ENCODE peak calls at places on chromosomes 12 and 14, in six cellular contexts. L, Y, X, W, A and F are unnamed samples.

GRCh38 chr14:36346052-36346451 is 25.6 kb upstream of the MBIP start:
- DNase-seq in L (no peak), Y (no peak), X (no peak), W (no peak), A (no peak), F (no peak)

GRCh38 chr12:21073129-21073528 is 57.9 kb upstream of the SLCO1B1 start:
- DNase-seq in L (no peak), Y (no peak), X (no peak), W (no peak), A (no peak), F (no peak)

GRCh38 chr12:2959508-2960431 is 573 bp downstream of the TEAD4 start:
- DNase-seq in L (peak), Y (peak), X (no peak), W (peak), A (peak), F (peak)

GRCh38 chr14:65574611-65575010 is 162.1 kb downstream of the FUT8 start:
- DNase-seq in L (peak), Y (no peak), X (no peak), W (no peak), A (no peak), F (no peak)

GRCh38 chr14:85702937-85703336 is 173.0 kb downstream of the FLRT2 start:
- DNase-seq in L (no peak), Y (no peak), X (no peak), W (no peak), A (no peak), F (no peak)

GRCh38 chr14:85336817-85337216 is 193.1 kb upstream of the FLRT2 start:
- DNase-seq in L (no peak), Y (no peak), X (no peak), W (no peak), A (no peak), F (no peak)

GRCh38 chr14:101025131-101025530 is 121.6 kb upstream of the RTL1 start:
- DNase-seq in L (no peak), Y (no peak), X (no peak), W (no peak), A (no peak), F (no peak)

GRCh38 chr14:21346532-21347135 is 37.2 kb downstream of the SUPT16H start:
- DNase-seq in L (no peak), Y (no peak), X (no peak), W (no peak), A (no peak), F (no peak)

GRCh38 chr14:42869681-42870080 is 1263.0 kb downstream of the LRFN5 start:
- DNase-seq in L (no peak), Y (no peak), X (no peak), W (no peak), A (no peak), F (no peak)

GRCh38 chr12:64008596-64008995 is 164.1 kb downstream of the SRGAP1 start:
- DNase-seq in L (no peak), Y (no peak), X (no peak), W (no peak), A (no peak), F (no peak)

GRCh38 chr12:122747224-122748175 is 5.1 kb upstream of the DENR start:
- DNase-seq in L (no peak), Y (no peak), X (no peak), W (no peak), A (no peak), F (no peak)

GRCh38 chr12:16062611-16063010 is 151.5 kb downstream of the DERA start:
- DNase-seq in L (no peak), Y (no peak), X (no peak), W (no peak), A (no peak), F (no peak)

GRCh38 chr14:98582276-98582675 is 689.7 kb downstream of the BCL11B start:
- DNase-seq in L (no peak), Y (no peak), X (no peak), W (no peak), A (no peak), F (no peak)

GRCh38 chr12:26239508-26240328 is 44.3 kb downstream of the SSPN start:
- DNase-seq in L (peak), Y (no peak), X (no peak), W (no peak), A (no peak), F (no peak)

GRCh38 chr14:106436310-106436905 is 910.0 kb downstream of the TMEM121 start:
- DNase-seq in L (no peak), Y (no peak), X (no peak), W (peak), A (peak), F (no peak)

GRCh38 chr14:34324363-34324795 is 137.7 kb downstream of the SPTSSA start:
- DNase-seq in L (peak), Y (no peak), X (no peak), W (peak), A (no peak), F (no peak)

GRCh38 chr14:56120091-56120632 is 2.0 kb downstream of the PELI2 start:
- DNase-seq in L (no peak), Y (no peak), X (no peak), W (no peak), A (no peak), F (no peak)

GRCh38 chr14:79356040-79356439 is 855.3 kb downstream of the DIO2 start:
- DNase-seq in L (no peak), Y (no peak), X (no peak), W (no peak), A (no peak), F (no peak)

GRCh38 chr12:7021956-7022355 is 3.7 kb upstream of the LPCAT3 start:
- DNase-seq in L (no peak), Y (no peak), X (no peak), W (no peak), A (no peak), F (no peak)

GRCh38 chr14:72583316-72584272 is 310.3 kb downstream of the DPF3 start:
- DNase-seq in L (no peak), Y (no peak), X (no peak), W (no peak), A (no peak), F (no peak)

GRCh38 chr14:76904100-76904739 is 78.0 kb downstream of the LRRC74A start:
- DNase-seq in L (no peak), Y (no peak), X (no peak), W (no peak), A (no peak), F (no peak)

GRCh38 chr12:131536337-131536736 is 174.6 kb upstream of the SFSWAP start:
- DNase-seq in L (no peak), Y (no peak), X (no peak), W (no peak), A (no peak), F (no peak)

GRCh38 chr14:62674833-62675232 is 370.4 kb downstream of the KCNH5 start:
- DNase-seq in L (no peak), Y (no peak), X (no peak), W (no peak), A (no peak), F (no peak)

DNA sequence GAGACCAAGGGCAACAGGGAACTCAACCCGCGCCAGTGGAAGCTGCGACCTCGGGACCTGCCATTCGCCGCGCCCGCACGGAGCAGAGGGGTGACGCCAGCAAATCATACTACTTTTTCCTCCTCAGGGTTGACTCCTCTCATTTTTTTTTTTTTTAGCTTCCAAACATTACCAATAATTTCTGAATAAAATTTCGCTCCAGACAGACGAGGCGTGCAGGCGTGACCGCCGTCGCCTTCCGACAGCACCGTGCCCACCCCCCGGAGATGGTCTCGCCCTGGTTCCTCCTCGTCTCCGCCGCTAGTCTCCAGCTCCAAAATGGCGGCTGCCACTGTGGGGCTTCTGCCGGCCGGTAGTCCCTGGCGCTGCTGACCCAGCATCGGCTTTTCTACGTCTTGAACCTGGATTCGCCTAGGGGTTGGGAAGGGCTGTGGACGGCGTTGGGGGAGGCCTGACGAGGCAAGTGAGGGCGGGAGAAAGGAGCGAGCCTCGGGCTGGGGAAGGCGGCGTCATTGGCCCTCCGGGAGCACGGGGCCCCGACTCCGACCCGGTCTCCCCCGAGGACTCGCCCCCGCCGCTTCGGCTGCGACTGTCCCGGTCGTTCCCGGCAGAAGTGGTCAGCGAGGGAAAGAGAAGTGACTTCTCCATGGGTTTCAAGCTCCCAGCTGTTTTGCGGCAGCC is at the start of the genes CPSF2 and NDUFB1:
- DNase-seq in L (peak), Y (peak), X (peak), W (peak), A (peak), F (peak)
- TF ChIP-seq POLR2AphosphoS5 in L (peak), Y (peak), X (peak), W (peak), A (peak), F (peak)

GRCh38 chr12:121626087-121626852 is at the start of gene ORAI1:
- DNase-seq in L (peak), Y (peak), X (peak), W (peak), A (peak), F (peak)
- TF ChIP-seq POLR2A in L (peak), Y (peak), X (peak), W (peak), A (peak), F (peak)

GRCh38 chr12:12965836-12966235 is 13.9 kb upstream of the GPRC5D start:
- DNase-seq in L (no peak), Y (no peak), X (no peak), W (no peak), A (no peak), F (no peak)

GRCh38 chr12:12964255-12964654 is 12.3 kb upstream of the GPRC5D start:
- DNase-seq in L (no peak), Y (no peak), X (no peak), W (no peak), A (no peak), F (no peak)
- TF ChIP-seq TAF1 in L (no peak), Y (no peak), X (no peak), W (no peak), A (no peak), F (no peak)

GRCh38 chr14:91316761-91317160 is 72.3 kb upstream of the GPR68 start:
- DNase-seq in L (no peak), Y (no peak), X (no peak), W (no peak), A (no peak), F (no peak)

GRCh38 chr14:91320266-91320665 is 75.8 kb upstream of the GPR68 start:
- DNase-seq in L (no peak), Y (no peak), X (no peak), W (no peak), A (no peak), F (no peak)

GRCh38 chr14:91318911-91319310 is 74.4 kb upstream of the GPR68 start:
- DNase-seq in L (no peak), Y (no peak), X (no peak), W (no peak), A (no peak), F (no peak)

GRCh38 chr14:91315844-91316267 is 71.4 kb upstream of the GPR68 start:
- DNase-seq in L (no peak), Y (peak), X (peak), W (no peak), A (no peak), F (peak)

GRCh38 chr14:91317381-91318313 is 73.1 kb upstream of the GPR68 start:
- DNase-seq in L (no peak), Y (no peak), X (no peak), W (no peak), A (no peak), F (no peak)
- TF ChIP-seq POLR2AphosphoS5 in L (no peak), Y (no peak), X (no peak), W (no peak), A (no peak), F (no peak)

DNA sequence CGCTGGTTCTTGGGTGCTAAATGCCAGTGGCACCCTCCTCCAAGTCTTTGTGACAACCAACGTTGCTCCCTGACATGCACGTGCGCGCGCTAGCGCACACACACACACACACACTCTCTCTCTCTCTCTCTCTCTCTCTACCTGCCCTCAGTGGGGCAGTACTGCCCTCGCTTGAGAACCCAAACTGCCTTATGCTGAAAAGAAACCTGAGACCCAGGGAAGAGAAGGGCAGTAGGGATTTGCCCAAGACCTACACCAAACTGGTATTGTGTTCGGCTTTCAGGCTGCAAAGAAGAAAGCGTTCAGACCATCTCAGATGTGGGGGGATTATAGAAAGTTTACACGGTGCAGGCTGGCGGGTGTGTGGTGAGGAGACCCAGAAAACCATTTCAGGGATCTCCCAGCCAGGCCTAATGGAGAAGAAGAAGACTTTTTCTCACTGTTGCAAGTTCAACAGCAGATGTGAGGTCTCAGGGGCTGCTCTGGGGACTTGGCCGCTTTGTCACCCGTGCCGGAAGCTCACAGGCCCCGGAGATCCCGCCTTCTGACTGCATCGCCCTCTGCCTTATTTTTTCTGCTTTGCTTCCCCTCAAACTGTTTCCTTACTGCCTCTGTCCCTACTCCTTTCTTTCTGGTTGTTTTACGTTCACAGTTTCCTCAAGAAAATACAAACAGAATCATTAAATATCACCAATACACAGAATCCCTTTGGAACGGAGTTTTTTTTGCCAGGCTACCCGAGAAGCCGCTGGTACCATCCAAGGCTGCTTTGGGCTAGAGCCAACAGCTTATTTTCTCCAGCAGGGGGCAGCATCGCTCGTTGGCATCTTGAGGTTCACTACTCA is 82.4 kb downstream of the PPM1A start:
- DNase-seq in L (peak), Y (peak), X (peak), W (peak), A (peak), F (peak)
- TF ChIP-seq POLR2A in L (no peak), Y (no peak), X (peak), W (peak), A (no peak), F (peak)

GRCh38 chr12:89351489-89352241 is 636 bp downstream of the DUSP6 start:
- DNase-seq in L (no peak), Y (peak), X (no peak), W (no peak), A (peak), F (no peak)

GRCh38 chr12:89350661-89351488 is 1.4 kb downstream of the DUSP6 start:
- DNase-seq in L (no peak), Y (peak), X (no peak), W (no peak), A (no peak), F (no peak)

GRCh38 chr12:89349814-89350213 is 2.5 kb downstream of the DUSP6 start:
- DNase-seq in L (no peak), Y (no peak), X (no peak), W (no peak), A (no peak), F (no peak)

GRCh38 chr12:89348894-89349669 is 3.2 kb downstream of the DUSP6 start:
- DNase-seq in L (no peak), Y (no peak), X (no peak), W (no peak), A (no peak), F (no peak)

GRCh38 chr12:89350260-89350659 is 2.0 kb downstream of the DUSP6 start:
- DNase-seq in L (no peak), Y (no peak), X (no peak), W (no peak), A (no peak), F (no peak)
- TF ChIP-seq TAF1 in L (no peak), Y (no peak), X (no peak), W (no peak), A (no peak), F (no peak)

DNA sequence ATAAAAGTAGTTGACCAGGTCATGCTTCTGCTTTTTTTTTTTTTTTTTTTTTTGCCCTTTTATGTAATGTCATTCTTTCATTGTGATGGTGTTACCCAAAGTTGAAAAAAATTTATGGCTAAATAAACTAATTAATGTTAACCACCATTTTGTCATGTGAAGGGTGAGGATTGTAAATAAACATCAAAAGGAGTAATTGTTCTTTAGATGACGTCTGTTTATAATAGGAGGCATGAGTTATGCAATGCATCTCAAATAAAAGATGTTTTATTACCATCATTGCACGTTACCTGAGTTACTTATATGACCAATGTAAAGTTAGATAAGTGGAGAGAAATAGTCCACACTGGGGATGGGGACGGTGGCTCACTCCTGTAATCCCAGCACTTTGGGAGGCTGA is 349.9 kb upstream of the PDE3A start:
- DNase-seq in L (no peak), Y (no peak), X (no peak), W (no peak), A (no peak), F (no peak)
- TF ChIP-seq POLR2AphosphoS5 in L (no peak), Y (no peak), X (no peak), W (no peak), A (no peak), F (no peak)